ENCODE peak calls at places on chromosomes 7 and 10, in five cellular contexts. One of them, this sample, is unnamed.

GRCh38 chr10:103752680-103753248 is 102.6 kb downstream of the SH3PXD2A start:
- DNase-seq in stimulated activated CD4-positive, alpha-beta T cell treated with anti-CD3 and anti-CD28 coated beads, Interleukin-15, amount 100 ng/mL, for 24 hours: peak
- DNase-seq in Daoy: no peak
- DNase-seq in immature natural killer cell: peak
- DNase-seq in HCT116: no peak
- DNase-seq in this sample: no peak

GRCh38 chr10:25725917-25726716 is 207.9 kb upstream of the MYO3A start:
- DNase-seq in stimulated activated CD4-positive, alpha-beta T cell treated with anti-CD3 and anti-CD28 coated beads, Interleukin-15, amount 100 ng/mL, for 24 hours: peak
- DNase-seq in Daoy: peak
- DNase-seq in immature natural killer cell: peak
- DNase-seq in HCT116: peak
- DNase-seq in this sample: no peak

GRCh38 chr10:42615419-42615818 is 23.0 kb downstream of the ZNF33B start:
- DNase-seq in stimulated activated CD4-positive, alpha-beta T cell treated with anti-CD3 and anti-CD28 coated beads, Interleukin-15, amount 100 ng/mL, for 24 hours: no peak
- DNase-seq in Daoy: no peak
- DNase-seq in immature natural killer cell: no peak
- DNase-seq in HCT116: no peak
- DNase-seq in this sample: no peak

GRCh38 chr7:88267421-88267820 is 39.3 kb downstream of the STEAP4 start:
- DNase-seq in stimulated activated CD4-positive, alpha-beta T cell treated with anti-CD3 and anti-CD28 coated beads, Interleukin-15, amount 100 ng/mL, for 24 hours: no peak
- DNase-seq in Daoy: no peak
- DNase-seq in immature natural killer cell: no peak
- DNase-seq in HCT116: no peak
- DNase-seq in this sample: no peak

GRCh38 chr7:98178321-98178720 is 32.9 kb upstream of the BHLHA15 start:
- DNase-seq in stimulated activated CD4-positive, alpha-beta T cell treated with anti-CD3 and anti-CD28 coated beads, Interleukin-15, amount 100 ng/mL, for 24 hours: no peak
- DNase-seq in Daoy: no peak
- DNase-seq in immature natural killer cell: no peak
- DNase-seq in HCT116: no peak
- DNase-seq in this sample: no peak

GRCh38 chr7:78709658-78710057 is 743.8 kb downstream of the MAGI2 start:
- DNase-seq in stimulated activated CD4-positive, alpha-beta T cell treated with anti-CD3 and anti-CD28 coated beads, Interleukin-15, amount 100 ng/mL, for 24 hours: no peak
- DNase-seq in Daoy: no peak
- DNase-seq in immature natural killer cell: no peak
- DNase-seq in HCT116: no peak
- DNase-seq in this sample: no peak

GRCh38 chr10:69663548-69663947 is 33.5 kb downstream of the FAM241B start:
- DNase-seq in stimulated activated CD4-positive, alpha-beta T cell treated with anti-CD3 and anti-CD28 coated beads, Interleukin-15, amount 100 ng/mL, for 24 hours: no peak
- DNase-seq in Daoy: no peak
- DNase-seq in immature natural killer cell: no peak
- DNase-seq in HCT116: no peak
- DNase-seq in this sample: no peak

GRCh38 chr7:150974468-150975391 is 3.4 kb downstream of the KCNH2 start:
- DNase-seq in stimulated activated CD4-positive, alpha-beta T cell treated with anti-CD3 and anti-CD28 coated beads, Interleukin-15, amount 100 ng/mL, for 24 hours: peak
- DNase-seq in Daoy: peak
- DNase-seq in immature natural killer cell: peak
- DNase-seq in HCT116: peak
- DNase-seq in this sample: no peak

GRCh38 chr10:103666109-103666508 is 172.6 kb downstream of the NEURL1 start:
- DNase-seq in stimulated activated CD4-positive, alpha-beta T cell treated with anti-CD3 and anti-CD28 coated beads, Interleukin-15, amount 100 ng/mL, for 24 hours: peak
- DNase-seq in Daoy: peak
- DNase-seq in immature natural killer cell: no peak
- DNase-seq in HCT116: peak
- DNase-seq in this sample: no peak

GRCh38 chr7:84492565-84493034 is 298.0 kb upstream of the SEMA3A start:
- DNase-seq in stimulated activated CD4-positive, alpha-beta T cell treated with anti-CD3 and anti-CD28 coated beads, Interleukin-15, amount 100 ng/mL, for 24 hours: no peak
- DNase-seq in Daoy: no peak
- DNase-seq in immature natural killer cell: no peak
- DNase-seq in HCT116: no peak
- DNase-seq in this sample: no peak

GRCh38 chr10:65375528-65375927 is 1550.3 kb upstream of the LRRTM3 start:
- DNase-seq in stimulated activated CD4-positive, alpha-beta T cell treated with anti-CD3 and anti-CD28 coated beads, Interleukin-15, amount 100 ng/mL, for 24 hours: no peak
- DNase-seq in Daoy: no peak
- DNase-seq in immature natural killer cell: no peak
- DNase-seq in HCT116: no peak
- DNase-seq in this sample: no peak

GRCh38 chr7:114084381-114085312 is 165.8 kb upstream of the PPP1R3A start:
- DNase-seq in stimulated activated CD4-positive, alpha-beta T cell treated with anti-CD3 and anti-CD28 coated beads, Interleukin-15, amount 100 ng/mL, for 24 hours: peak
- DNase-seq in Daoy: peak
- DNase-seq in immature natural killer cell: no peak
- DNase-seq in HCT116: no peak
- DNase-seq in this sample: no peak

GRCh38 chr7:92608380-92609322 is 18.5 kb upstream of the FAM133B start:
- DNase-seq in stimulated activated CD4-positive, alpha-beta T cell treated with anti-CD3 and anti-CD28 coated beads, Interleukin-15, amount 100 ng/mL, for 24 hours: no peak
- DNase-seq in Daoy: no peak
- DNase-seq in immature natural killer cell: no peak
- DNase-seq in HCT116: no peak
- DNase-seq in this sample: no peak

GRCh38 chr7:108456845-108457540 is 757 bp upstream of the NRCAM start:
- DNase-seq in stimulated activated CD4-positive, alpha-beta T cell treated with anti-CD3 and anti-CD28 coated beads, Interleukin-15, amount 100 ng/mL, for 24 hours: no peak
- DNase-seq in Daoy: no peak
- DNase-seq in immature natural killer cell: no peak
- DNase-seq in HCT116: no peak
- DNase-seq in this sample: no peak

GRCh38 chr7:80537091-80537490 is 25.2 kb upstream of the GNAT3 start:
- DNase-seq in stimulated activated CD4-positive, alpha-beta T cell treated with anti-CD3 and anti-CD28 coated beads, Interleukin-15, amount 100 ng/mL, for 24 hours: no peak
- DNase-seq in Daoy: no peak
- DNase-seq in immature natural killer cell: peak
- DNase-seq in HCT116: no peak
- DNase-seq in this sample: no peak

GRCh38 chr10:26556756-26557640 is 118.9 kb downstream of the APBB1IP start:
- DNase-seq in stimulated activated CD4-positive, alpha-beta T cell treated with anti-CD3 and anti-CD28 coated beads, Interleukin-15, amount 100 ng/mL, for 24 hours: peak
- DNase-seq in Daoy: peak
- DNase-seq in immature natural killer cell: peak
- DNase-seq in HCT116: peak
- DNase-seq in this sample: peak

GRCh38 chr7:15998617-15999016 is 312.1 kb upstream of the MEOX2 start:
- DNase-seq in stimulated activated CD4-positive, alpha-beta T cell treated with anti-CD3 and anti-CD28 coated beads, Interleukin-15, amount 100 ng/mL, for 24 hours: no peak
- DNase-seq in Daoy: no peak
- DNase-seq in immature natural killer cell: no peak
- DNase-seq in HCT116: no peak
- DNase-seq in this sample: no peak

GRCh38 chr7:50555594-50556140 is 9.5 kb downstream of the DDC start:
- DNase-seq in stimulated activated CD4-positive, alpha-beta T cell treated with anti-CD3 and anti-CD28 coated beads, Interleukin-15, amount 100 ng/mL, for 24 hours: no peak
- DNase-seq in Daoy: no peak
- DNase-seq in immature natural killer cell: no peak
- DNase-seq in HCT116: no peak
- DNase-seq in this sample: no peak

GRCh38 chr7:5310822-5311405 is 28.2 kb downstream of the SLC29A4 start:
- DNase-seq in stimulated activated CD4-positive, alpha-beta T cell treated with anti-CD3 and anti-CD28 coated beads, Interleukin-15, amount 100 ng/mL, for 24 hours: no peak
- DNase-seq in Daoy: no peak
- DNase-seq in immature natural killer cell: no peak
- DNase-seq in HCT116: no peak
- DNase-seq in this sample: no peak

GRCh38 chr7:11252705-11253272 is 279.1 kb downstream of the PHF14 start:
- DNase-seq in stimulated activated CD4-positive, alpha-beta T cell treated with anti-CD3 and anti-CD28 coated beads, Interleukin-15, amount 100 ng/mL, for 24 hours: no peak
- DNase-seq in Daoy: no peak
- DNase-seq in immature natural killer cell: no peak
- DNase-seq in HCT116: no peak
- DNase-seq in this sample: no peak

GRCh38 chr10:131354380-131354779 is 42.9 kb upstream of the TCERG1L start:
- DNase-seq in stimulated activated CD4-positive, alpha-beta T cell treated with anti-CD3 and anti-CD28 coated beads, Interleukin-15, amount 100 ng/mL, for 24 hours: no peak
- DNase-seq in Daoy: peak
- DNase-seq in immature natural killer cell: no peak
- DNase-seq in HCT116: no peak
- DNase-seq in this sample: no peak

GRCh38 chr10:71262027-71262426 is 49.7 kb downstream of the UNC5B start:
- DNase-seq in stimulated activated CD4-positive, alpha-beta T cell treated with anti-CD3 and anti-CD28 coated beads, Interleukin-15, amount 100 ng/mL, for 24 hours: no peak
- DNase-seq in Daoy: no peak
- DNase-seq in immature natural killer cell: no peak
- DNase-seq in HCT116: no peak
- DNase-seq in this sample: no peak

GRCh38 chr7:6164491-6164890 is 107.9 kb downstream of the CYTH3 start:
- DNase-seq in stimulated activated CD4-positive, alpha-beta T cell treated with anti-CD3 and anti-CD28 coated beads, Interleukin-15, amount 100 ng/mL, for 24 hours: no peak
- DNase-seq in Daoy: no peak
- DNase-seq in immature natural killer cell: no peak
- DNase-seq in HCT116: no peak
- DNase-seq in this sample: no peak

GRCh38 chr7:43077732-43078391 is 34.6 kb upstream of the HECW1 start:
- DNase-seq in stimulated activated CD4-positive, alpha-beta T cell treated with anti-CD3 and anti-CD28 coated beads, Interleukin-15, amount 100 ng/mL, for 24 hours: peak
- DNase-seq in Daoy: peak
- DNase-seq in immature natural killer cell: no peak
- DNase-seq in HCT116: peak
- DNase-seq in this sample: no peak

GRCh38 chr7:29871787-29872398 is 65.6 kb downstream of the WIPF3 start:
- DNase-seq in stimulated activated CD4-positive, alpha-beta T cell treated with anti-CD3 and anti-CD28 coated beads, Interleukin-15, amount 100 ng/mL, for 24 hours: no peak
- DNase-seq in Daoy: no peak
- DNase-seq in immature natural killer cell: no peak
- DNase-seq in HCT116: no peak
- DNase-seq in this sample: no peak

GRCh38 chr7:151177310-151177709 is 9.7 kb downstream of the ASB10 start:
- DNase-seq in stimulated activated CD4-positive, alpha-beta T cell treated with anti-CD3 and anti-CD28 coated beads, Interleukin-15, amount 100 ng/mL, for 24 hours: no peak
- DNase-seq in Daoy: no peak
- DNase-seq in immature natural killer cell: no peak
- DNase-seq in HCT116: no peak
- DNase-seq in this sample: no peak

GRCh38 chr10:70560511-70560931 is 42.0 kb downstream of the PRF1 start:
- DNase-seq in stimulated activated CD4-positive, alpha-beta T cell treated with anti-CD3 and anti-CD28 coated beads, Interleukin-15, amount 100 ng/mL, for 24 hours: no peak
- DNase-seq in Daoy: no peak
- DNase-seq in immature natural killer cell: peak
- DNase-seq in HCT116: no peak
- DNase-seq in this sample: no peak